ENCODE peak calls at places on chromosomes 1 and 21, in seven cellular contexts. E is effector memory CD4-positive, alpha-beta T cell; O is choroid plexus epithelial cell; Q is epithelial cell of esophagus; K is dorsolateral prefrontal cortex; G is heart left ventricle; W is Karpas-422. P is an unnamed sample.

GRCh38 chr1:180274221-180274620 is 44.2 kb downstream of the LHX4 start:
- DNase-seq in W (no peak), Q (no peak), O (no peak), K (no peak), E (no peak), G (no peak), P (no peak)

GRCh38 chr1:115768549-115768948 is at the start of gene CASQ2:
- DNase-seq in K (no peak), E (no peak), O (no peak), W (no peak), G (peak), Q (no peak), P (no peak)

GRCh38 chr1:59926381-59927243 is at the start of gene CYP2J2:
- DNase-seq in O (peak), K (peak), G (peak), Q (peak), E (no peak), W (no peak), P (no peak)

GRCh38 chr1:179706339-179706941 is 36.7 kb upstream of the FAM163A start:
- DNase-seq in Q (peak), E (peak), O (peak), G (peak), W (peak), K (peak), P (no peak)

GRCh38 chr1:207312604-207312920 is 8.9 kb upstream of the CD55 start:
- DNase-seq in E (no peak), K (no peak), Q (no peak), O (no peak), W (no peak), G (no peak), P (no peak)

GRCh38 chr1:200040516-200041138 is 13.1 kb downstream of the NR5A2 start:
- DNase-seq in K (no peak), O (peak), Q (no peak), G (no peak), W (no peak), E (no peak), P (no peak)

GRCh38 chr1:153624965-153625611 is 2.2 kb downstream of the S100A13 start:
- DNase-seq in E (no peak), W (no peak), Q (no peak), G (no peak), K (no peak), O (no peak), P (no peak)

GRCh38 chr1:25729774-25730173 is 70.2 kb upstream of the SELENON start:
- DNase-seq in E (no peak), W (no peak), Q (no peak), O (no peak), K (peak), G (no peak), P (no peak)

GRCh38 chr1:55045430-55045829 is 6.1 kb downstream of the PCSK9 start:
- DNase-seq in Q (no peak), O (no peak), G (no peak), K (no peak), W (no peak), E (no peak), P (no peak)

GRCh38 chr1:115952547-115952946 is 23.8 kb upstream of the SLC22A15 start:
- DNase-seq in O (no peak), K (no peak), G (no peak), W (no peak), E (no peak), Q (peak), P (no peak)

GRCh38 chr1:157580179-157580827 is 17.6 kb downstream of the FCRL4 start:
- DNase-seq in W (peak), E (no peak), O (peak), Q (peak), K (no peak), G (no peak), P (no peak)

GRCh38 chr1:44693159-44693558 is 18.6 kb downstream of the ARMH1 start:
- DNase-seq in K (no peak), Q (no peak), W (no peak), G (no peak), E (no peak), O (no peak), P (no peak)

GRCh38 chr1:187408217-187409004 is 579.7 kb downstream of the PLA2G4A start:
- DNase-seq in Q (peak), W (no peak), E (no peak), O (peak), G (no peak), K (no peak), P (no peak)

GRCh38 chr1:44784094-44785026 is 3.6 kb downstream of the BEST4 start:
- DNase-seq in Q (peak), O (no peak), G (no peak), W (peak), E (no peak), K (no peak), P (no peak)

GRCh38 chr1:147897030-147897756 is 5.4 kb upstream of the GJA8 start:
- DNase-seq in G (no peak), W (no peak), E (no peak), O (no peak), K (no peak), Q (peak), P (no peak)

GRCh38 chr1:76281306-76281705 is 206.8 kb downstream of the ST6GALNAC3 start:
- DNase-seq in E (no peak), O (peak), G (no peak), Q (no peak), K (peak), W (peak), P (no peak)

GRCh38 chr21:30582850-30583249 is 7.3 kb downstream of the KRTAP22-2 start:
- DNase-seq in W (no peak), O (no peak), G (no peak), E (no peak), Q (no peak), K (no peak), P (no peak)

GRCh38 chr1:226882631-226883409 is 12.4 kb downstream of the PSEN2 start:
- DNase-seq in Q (peak), W (peak), E (no peak), G (no peak), K (no peak), O (peak), P (no peak)

GRCh38 chr1:10122926-10123325 is 87.4 kb upstream of the KIF1B start:
- DNase-seq in E (no peak), O (peak), G (no peak), Q (no peak), W (no peak), K (no peak), P (no peak)

GRCh38 chr1:46248122-46248920 is 758 bp downstream of the RAD54L start:
- DNase-seq in Q (peak), K (no peak), W (peak), O (no peak), E (no peak), G (no peak), P (no peak)

GRCh38 chr1:19165501-19165900 is 44.6 kb downstream of the UBR4 start:
- DNase-seq in G (no peak), O (no peak), W (no peak), Q (no peak), K (no peak), E (no peak), P (no peak)

GRCh38 chr1:160711528-160712311 is at the start of gene CD48:
- DNase-seq in G (no peak), K (no peak), E (peak), O (no peak), Q (no peak), W (peak), P (no peak)

GRCh38 chr1:225378880-225379279 is 49.0 kb downstream of the LBR start:
- DNase-seq in W (no peak), O (peak), G (no peak), E (no peak), Q (peak), K (no peak), P (no peak)

GRCh38 chr1:24901791-24902470 is 28.1 kb downstream of the RUNX3 start:
- DNase-seq in E (no peak), Q (no peak), W (no peak), G (no peak), O (no peak), K (no peak), P (no peak)

GRCh38 chr21:32826317-32827167 is 55.0 kb upstream of the PAXBP1 start:
- DNase-seq in W (peak), E (no peak), K (no peak), G (no peak), O (peak), Q (peak), P (no peak)

GRCh38 chr1:42335809-42336518 is 929 bp upstream of the FOXJ3 start:
- DNase-seq in G (no peak), W (no peak), K (no peak), O (peak), E (no peak), Q (peak), P (no peak)

GRCh38 chr1:212670882-212671281 is 28.8 kb downstream of the BATF3 start:
- DNase-seq in Q (no peak), O (no peak), G (no peak), K (no peak), W (no peak), E (no peak), P (no peak)

GRCh38 chr1:235821361-235821981 is 45.2 kb downstream of the LYST start:
- DNase-seq in Q (peak), K (no peak), E (no peak), G (no peak), O (peak), W (no peak), P (no peak)

GRCh38 chr1:7386226-7387052 is 384.7 kb upstream of the VAMP3 start:
- DNase-seq in E (no peak), Q (no peak), W (no peak), O (peak), G (no peak), K (no peak), P (no peak)

GRCh38 chr1:94757931-94758330 is 62.2 kb upstream of the SLC44A3 start:
- DNase-seq in O (peak), E (no peak), K (no peak), G (peak), W (no peak), Q (no peak), P (no peak)

GRCh38 chr21:33901421-33902288 is 13.9 kb downstream of the ATP5PO start:
- DNase-seq in O (peak), W (peak), G (peak), E (no peak), K (no peak), Q (peak), P (no peak)

GRCh38 chr1:9852410-9853301 is 28.9 kb upstream of the CLSTN1 start:
- DNase-seq in G (no peak), W (no peak), O (peak), E (no peak), Q (peak), K (peak), P (no peak)

GRCh38 chr1:245797592-245798366 is 643.0 kb downstream of the KIF26B start:
- DNase-seq in K (no peak), Q (no peak), W (peak), G (no peak), E (no peak), O (peak), P (no peak)

GRCh38 chr1:228782662-228783414 is 47.6 kb downstream of the RHOU start:
- DNase-seq in Q (no peak), W (no peak), O (peak), G (no peak), E (no peak), K (no peak), P (no peak)

GRCh38 chr1:77834771-77835334 is 53.6 kb upstream of the NEXN start:
- DNase-seq in O (peak), E (no peak), K (no peak), W (no peak), G (peak), Q (peak), P (no peak)

GRCh38 chr1:162062542-162063015 is 6.9 kb upstream of the NOS1AP start:
- DNase-seq in K (no peak), O (peak), G (peak), E (no peak), W (no peak), Q (no peak), P (no peak)

GRCh38 chr1:69824932-69825331 is 257.2 kb downstream of the LRRC7 start:
- DNase-seq in Q (no peak), E (no peak), W (no peak), G (no peak), K (peak), O (peak), P (no peak)

GRCh38 chr1:1631793-1632420 is at the start of gene MMP23B:
- DNase-seq in E (no peak), G (peak), Q (no peak), O (no peak), K (peak), W (no peak), P (no peak)

GRCh38 chr1:66552829-66553228 is 18.9 kb downstream of the SGIP1 start:
- DNase-seq in Q (no peak), E (no peak), G (peak), O (peak), W (no peak), K (no peak), P (no peak)

DNA sequence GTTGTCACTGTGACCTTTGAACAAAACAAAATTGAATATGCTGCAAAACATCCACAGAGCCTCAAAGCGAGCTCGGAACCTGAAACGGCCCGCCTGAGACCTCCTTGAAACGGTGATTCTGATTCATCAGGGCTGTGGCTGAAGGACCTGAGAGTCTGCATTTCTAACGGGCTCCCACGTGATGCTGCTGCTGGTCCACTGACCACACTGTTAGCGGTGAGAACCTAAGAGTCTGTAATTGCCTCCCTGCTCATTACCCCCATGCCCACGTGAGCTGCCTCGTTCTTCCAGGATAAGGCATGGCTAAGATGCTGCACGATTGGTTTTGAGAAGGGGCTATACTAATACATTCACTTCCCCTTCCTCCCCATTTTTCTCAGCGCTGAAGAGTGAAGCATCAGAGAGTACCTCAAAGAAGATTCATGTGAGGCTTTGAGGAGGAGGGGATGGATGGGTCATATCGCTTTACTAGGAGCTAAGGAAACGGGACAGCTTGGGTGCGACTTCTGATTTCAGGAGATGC is 9.7 kb downstream of the TLR5 start:
- DNase-seq in Q (no peak), E (no peak), K (no peak), G (no peak), O (no peak), W (no peak), P (no peak)
- H3K4me3 ChIP-seq in Q (no peak), E (peak), K (peak), G (peak), O (no peak), W (no peak), P (no peak)

GRCh38 chr1:21668232-21669032 is 725 bp downstream of the RAP1GAP start:
- DNase-seq in O (no peak), W (no peak), E (no peak), Q (no peak), K (no peak), G (no peak), P (no peak)
- H3K4me3 ChIP-seq in O (peak), W (no peak), E (peak), Q (no peak), K (peak), G (peak), P (peak)

GRCh38 chr1:84294751-84295150 is 6.8 kb upstream of the SAMD13 start:
- DNase-seq in Q (no peak), W (no peak), G (no peak), E (no peak), K (no peak), O (no peak), P (no peak)
- H3K4me3 ChIP-seq in Q (no peak), W (no peak), G (no peak), E (no peak), K (no peak), O (no peak), P (no peak)

GRCh38 chr1:87226341-87226760 is 102.3 kb upstream of the LMO4 start:
- DNase-seq in E (no peak), W (peak), Q (peak), G (peak), K (no peak), O (peak), P (no peak)
- H3K4me3 ChIP-seq in E (no peak), W (peak), Q (no peak), G (no peak), K (no peak), O (no peak), P (no peak)

P was measured in esophagus squamous epithelium.